ENCODE peak calls at places on chromosomes 4 and X, in six cellular contexts. One of them, this sample, is unnamed.

GRCh38 chr4:145298885-145299284 is 118.5 kb upstream of the OTUD4 start:
- DNase-seq in tibial artery: no peak
- DNase-seq in M059J: no peak
- DNase-seq in GM23338: no peak
- DNase-seq in activated T-helper 9 cell treated with anti-CD3 and anti-CD28 coated beads, Interleukin-2, amount 50 U/mL, for 16 hours: no peak
- DNase-seq in lung: no peak
- DNase-seq in this sample: no peak

GRCh38 chr4:97153042-97153441 is 990.2 kb downstream of the STPG2 start:
- DNase-seq in M059J: peak; percentile 1
- DNase-seq in tibial artery: no peak
- DNase-seq in GM23338: peak; percentile 62
- DNase-seq in activated T-helper 9 cell treated with anti-CD3 and anti-CD28 coated beads, Interleukin-2, amount 50 U/mL, for 16 hours: no peak
- DNase-seq in lung: no peak
- DNase-seq in this sample: no peak

GRCh38 chr4:152162331-152162697 is 373.6 kb downstream of the FBXW7 start:
- DNase-seq in M059J: peak; percentile 27
- DNase-seq in GM23338: no peak
- DNase-seq in lung: no peak
- DNase-seq in activated T-helper 9 cell treated with anti-CD3 and anti-CD28 coated beads, Interleukin-2, amount 50 U/mL, for 16 hours: no peak
- DNase-seq in tibial artery: no peak
- DNase-seq in this sample: no peak

GRCh38 chrX:38561951-38562719 is 793 bp downstream of the TSPAN7 start:
- DNase-seq in lung: peak; percentile 29
- DNase-seq in activated T-helper 9 cell treated with anti-CD3 and anti-CD28 coated beads, Interleukin-2, amount 50 U/mL, for 16 hours: peak; percentile 0
- DNase-seq in GM23338: peak; percentile 44
- DNase-seq in tibial artery: peak; percentile 19
- DNase-seq in M059J: no peak
- DNase-seq in this sample: no peak

GRCh38 chr4:98528882-98529281 is 129.5 kb downstream of the TSPAN5 start:
- DNase-seq in lung: no peak
- DNase-seq in tibial artery: no peak
- DNase-seq in activated T-helper 9 cell treated with anti-CD3 and anti-CD28 coated beads, Interleukin-2, amount 50 U/mL, for 16 hours: no peak
- DNase-seq in M059J: no peak
- DNase-seq in GM23338: no peak
- DNase-seq in this sample: no peak

GRCh38 chr4:39104255-39104654 is 42.2 kb downstream of the KLHL5 start:
- DNase-seq in GM23338: no peak
- DNase-seq in tibial artery: no peak
- DNase-seq in lung: no peak
- DNase-seq in activated T-helper 9 cell treated with anti-CD3 and anti-CD28 coated beads, Interleukin-2, amount 50 U/mL, for 16 hours: no peak
- DNase-seq in M059J: no peak
- DNase-seq in this sample: no peak

GRCh38 chr4:145945431-145946155 is 7.0 kb upstream of the ZNF827 start:
- DNase-seq in M059J: no peak
- DNase-seq in lung: no peak
- DNase-seq in activated T-helper 9 cell treated with anti-CD3 and anti-CD28 coated beads, Interleukin-2, amount 50 U/mL, for 16 hours: no peak
- DNase-seq in tibial artery: no peak
- DNase-seq in GM23338: no peak
- DNase-seq in this sample: no peak

GRCh38 chr4:105657117-105657765 is 51.2 kb downstream of the INTS12 start:
- DNase-seq in lung: no peak
- DNase-seq in tibial artery: no peak
- DNase-seq in M059J: peak; percentile 32
- DNase-seq in GM23338: no peak
- DNase-seq in activated T-helper 9 cell treated with anti-CD3 and anti-CD28 coated beads, Interleukin-2, amount 50 U/mL, for 16 hours: no peak
- DNase-seq in this sample: no peak

GRCh38 chr4:81165853-81166430 is 49.1 kb downstream of the PRKG2 start:
- DNase-seq in lung: no peak
- DNase-seq in activated T-helper 9 cell treated with anti-CD3 and anti-CD28 coated beads, Interleukin-2, amount 50 U/mL, for 16 hours: no peak
- DNase-seq in tibial artery: no peak
- DNase-seq in GM23338: no peak
- DNase-seq in M059J: peak; percentile 50
- DNase-seq in this sample: no peak

GRCh38 chr4:122826596-122827257 is at the start of gene FGF2:
- DNase-seq in lung: peak; percentile 39
- DNase-seq in activated T-helper 9 cell treated with anti-CD3 and anti-CD28 coated beads, Interleukin-2, amount 50 U/mL, for 16 hours: no peak
- DNase-seq in tibial artery: peak; percentile 83
- DNase-seq in GM23338: peak; percentile 84
- DNase-seq in M059J: peak; percentile 61
- DNase-seq in this sample: peak; percentile 35

GRCh38 chrX:3384330-3384729 is 37.9 kb upstream of the MXRA5 start:
- DNase-seq in M059J: peak; percentile 90
- DNase-seq in GM23338: no peak
- DNase-seq in tibial artery: no peak
- DNase-seq in activated T-helper 9 cell treated with anti-CD3 and anti-CD28 coated beads, Interleukin-2, amount 50 U/mL, for 16 hours: no peak
- DNase-seq in lung: no peak
- DNase-seq in this sample: no peak

GRCh38 chrX:261167-261857 is 19.9 kb upstream of the PLCXD1 start:
- DNase-seq in activated T-helper 9 cell treated with anti-CD3 and anti-CD28 coated beads, Interleukin-2, amount 50 U/mL, for 16 hours: no peak
- DNase-seq in GM23338: peak; percentile 65
- DNase-seq in lung: no peak
- DNase-seq in M059J: no peak
- DNase-seq in tibial artery: no peak
- DNase-seq in this sample: no peak

GRCh38 chr4:6258741-6259140 is 10.9 kb upstream of the WFS1 start:
- DNase-seq in tibial artery: no peak
- DNase-seq in GM23338: no peak
- DNase-seq in M059J: no peak
- DNase-seq in lung: no peak
- DNase-seq in activated T-helper 9 cell treated with anti-CD3 and anti-CD28 coated beads, Interleukin-2, amount 50 U/mL, for 16 hours: no peak
- DNase-seq in this sample: no peak

GRCh38 chr4:42371306-42372063 is 25.8 kb upstream of the SHISA3 start:
- DNase-seq in activated T-helper 9 cell treated with anti-CD3 and anti-CD28 coated beads, Interleukin-2, amount 50 U/mL, for 16 hours: no peak
- DNase-seq in lung: no peak
- DNase-seq in tibial artery: no peak
- DNase-seq in GM23338: peak; percentile 57
- DNase-seq in M059J: peak; percentile 45
- DNase-seq in this sample: no peak

GRCh38 chr4:88257726-88258125 is 26.6 kb downstream of the PPM1K start:
- DNase-seq in lung: no peak
- DNase-seq in M059J: no peak
- DNase-seq in GM23338: no peak
- DNase-seq in activated T-helper 9 cell treated with anti-CD3 and anti-CD28 coated beads, Interleukin-2, amount 50 U/mL, for 16 hours: no peak
- DNase-seq in tibial artery: no peak
- DNase-seq in this sample: no peak

GRCh38 chrX:15471016-15471415 is 22.1 kb downstream of the PIR start:
- DNase-seq in activated T-helper 9 cell treated with anti-CD3 and anti-CD28 coated beads, Interleukin-2, amount 50 U/mL, for 16 hours: peak; percentile 33
- DNase-seq in M059J: peak; percentile 63
- DNase-seq in lung: peak; percentile 71
- DNase-seq in GM23338: peak; percentile 65
- DNase-seq in tibial artery: peak; percentile 69
- DNase-seq in this sample: peak; percentile 60

GRCh38 chrX:13899607-13900006 is 82.7 kb upstream of the GPM6B start:
- DNase-seq in M059J: peak; percentile 61
- DNase-seq in lung: no peak
- DNase-seq in tibial artery: peak; percentile 36
- DNase-seq in activated T-helper 9 cell treated with anti-CD3 and anti-CD28 coated beads, Interleukin-2, amount 50 U/mL, for 16 hours: no peak
- DNase-seq in GM23338: no peak
- DNase-seq in this sample: no peak

GRCh38 chrX:75596178-75596577 is 73.3 kb upstream of the ZDHHC15 start:
- DNase-seq in M059J: no peak
- DNase-seq in activated T-helper 9 cell treated with anti-CD3 and anti-CD28 coated beads, Interleukin-2, amount 50 U/mL, for 16 hours: no peak
- DNase-seq in GM23338: peak; percentile 1
- DNase-seq in tibial artery: no peak
- DNase-seq in lung: no peak
- DNase-seq in this sample: no peak

GRCh38 chrX:28108186-28108945 is 127.1 kb upstream of the DCAF8L1 start:
- DNase-seq in M059J: no peak
- DNase-seq in lung: no peak
- DNase-seq in GM23338: no peak
- DNase-seq in activated T-helper 9 cell treated with anti-CD3 and anti-CD28 coated beads, Interleukin-2, amount 50 U/mL, for 16 hours: no peak
- DNase-seq in tibial artery: no peak
- DNase-seq in this sample: no peak

This sample was measured in activated CD4-positive, alpha-beta memory T cell treated with anti-CD3 and anti-CD28 coated beads, Interleukin-2, amount 10 ng/mL, durations not matched to agents 7 days and 5 days.